ENCODE peak calls at places on chromosome 22, in four cellular contexts. I is H1, E is HCT116, U is K562. R is an unnamed sample.
A peak's percentile ranks its signal among the peaks of the same experiment; 100 is the strongest.

GRCh38 chr22:47193606-47194316 is 431.3 kb downstream of the TBC1D22A start:
- DNase-seq in I (no peak), E (no peak), U (no peak), R (no peak)

GRCh38 chr22:45552580-45553332 is 50.1 kb downstream of the FBLN1 start:
- DNase-seq in I (no peak), E (no peak), U (no peak), R (no peak)

GRCh38 chr22:32803020-32803758 is 1.7 kb downstream of the TIMP3 start:
- DNase-seq in I (no peak), E (no peak), U (no peak), R (no peak)

GRCh38 chr22:45602824-45603301 is 68.8 kb upstream of the ATXN10 start:
- DNase-seq in I (peak; percentile 73), E (peak; percentile 80), U (peak; percentile 88), R (peak; percentile 24)

GRCh38 chr22:17797721-17798559 is 23.7 kb upstream of the BID start:
- DNase-seq in I (no peak), E (no peak), U (no peak), R (no peak)

GRCh38 chr22:27670701-27671412 is 130.7 kb downstream of the MN1 start:
- DNase-seq in I (peak; percentile 78), E (peak; percentile 34), U (peak; percentile 79), R (peak; percentile 96)

GRCh38 chr22:38016182-38017078 is 32.1 kb upstream of the SOX10 start:
- DNase-seq in I (peak; percentile 65), E (no peak), U (no peak), R (no peak)

GRCh38 chr22:28582806-28583205 is 96.8 kb downstream of the TTC28 start:
- DNase-seq in I (no peak), E (no peak), U (no peak), R (no peak)

GRCh38 chr22:26474687-26475086 is 8.9 kb downstream of the HPS4 start:
- DNase-seq in I (no peak), E (no peak), U (no peak), R (no peak)

GRCh38 chr22:31625661-31626426 is 36.2 kb downstream of the PISD start:
- DNase-seq in I (peak; percentile 84), E (no peak), U (peak; percentile 61), R (no peak)

GRCh38 chr22:29080061-29080975 is 7.5 kb downstream of the KREMEN1 start:
- DNase-seq in I (no peak), E (no peak), U (no peak), R (no peak)

GRCh38 chr22:17258015-17258827 is 39.0 kb upstream of the ADA2 start:
- DNase-seq in I (peak; percentile 74), E (no peak), U (peak; percentile 39), R (no peak)

GRCh38 chr22:16804882-16805281 is 20.3 kb downstream of the XKR3 start:
- DNase-seq in I (no peak), E (no peak), U (peak; percentile 8), R (no peak)

GRCh38 chr22:19134874-19135273 is 3.8 kb downstream of the TSSK2 start:
- DNase-seq in I (no peak), E (no peak), U (no peak), R (no peak)

GRCh38 chr22:29106839-29107238 is 34.0 kb downstream of the KREMEN1 start:
- DNase-seq in I (no peak), E (no peak), U (no peak), R (no peak)

GRCh38 chr22:46281866-46282678 is 14.3 kb downstream of the TTC38 start:
- DNase-seq in I (no peak), E (no peak), U (no peak), R (no peak)

GRCh38 chr22:28570697-28571373 is 108.8 kb downstream of the TTC28 start:
- DNase-seq in I (no peak), E (no peak), U (no peak), R (no peak)

GRCh38 chr22:29031236-29031982 is 30.2 kb downstream of the C22orf31 start:
- DNase-seq in I (peak; percentile 60), E (peak; percentile 97), U (peak; percentile 52), R (peak; percentile 93)

GRCh38 chr22:27485842-27486241 is 315.7 kb downstream of the MN1 start:
- DNase-seq in I (no peak), E (no peak), U (no peak), R (no peak)

GRCh38 chr22:28180804-28181203 is 261.7 kb upstream of the PITPNB start:
- DNase-seq in I (no peak), E (no peak), U (no peak), R (no peak)

GRCh38 chr22:23305922-23306374 is 125.6 kb downstream of the BCR start:
- DNase-seq in I (no peak), E (no peak), U (no peak), R (no peak)

GRCh38 chr22:16915711-16916110 is 90.5 kb upstream of the XKR3 start:
- DNase-seq in I (no peak), E (no peak), U (no peak), R (no peak)

GRCh38 chr22:29030618-29031235 is 30.9 kb downstream of the C22orf31 start:
- DNase-seq in I (peak; percentile 74), E (peak; percentile 89), U (peak; percentile 69), R (peak; percentile 93)

GRCh38 chr22:45336971-45337431 is 27.3 kb downstream of the FAM118A start:
- DNase-seq in I (no peak), E (no peak), U (no peak), R (no peak)

GRCh38 chr22:35349704-35350538 is 31.0 kb upstream of the HMOX1 start:
- DNase-seq in I (no peak), E (no peak), U (no peak), R (no peak)

GRCh38 chr22:25187469-25187868 is 12.2 kb upstream of the CRYBB3 start:
- DNase-seq in I (no peak), E (no peak), U (no peak), R (no peak)

GRCh38 chr22:25183959-25184619 is 15.6 kb upstream of the CRYBB3 start:
- DNase-seq in I (no peak), E (no peak), U (no peak), R (peak; percentile 69)

GRCh38 chr22:25182131-25183110 is 17.2 kb upstream of the CRYBB3 start:
- DNase-seq in I (no peak), E (no peak), U (no peak), R (no peak)

DNA sequence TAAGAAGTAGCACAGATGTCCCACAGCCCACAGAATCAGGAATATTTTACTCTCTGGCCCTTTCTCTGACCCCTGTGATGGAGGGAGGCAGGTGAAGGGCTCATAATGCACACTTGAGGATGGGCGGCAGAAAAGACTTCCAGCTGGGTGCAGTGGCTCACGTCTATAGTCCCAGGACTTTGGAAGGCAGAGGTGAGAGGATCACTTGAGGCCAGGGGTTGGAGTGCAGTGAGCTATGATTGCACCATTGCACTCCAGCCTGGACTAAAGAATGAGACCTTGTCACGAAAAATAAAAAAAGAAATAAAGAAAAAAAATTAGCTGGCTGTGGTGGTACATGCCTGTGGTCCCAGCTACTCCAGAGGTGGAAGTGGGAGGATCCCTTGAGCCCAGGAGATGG is 13.5 kb upstream of the CRYBB3 start:
- DNase-seq in I (no peak), E (no peak), U (no peak), R (no peak)
- TF ChIP-seq FOSL1 in I (no peak), E (no peak), U (no peak), R (no peak)

DNA sequence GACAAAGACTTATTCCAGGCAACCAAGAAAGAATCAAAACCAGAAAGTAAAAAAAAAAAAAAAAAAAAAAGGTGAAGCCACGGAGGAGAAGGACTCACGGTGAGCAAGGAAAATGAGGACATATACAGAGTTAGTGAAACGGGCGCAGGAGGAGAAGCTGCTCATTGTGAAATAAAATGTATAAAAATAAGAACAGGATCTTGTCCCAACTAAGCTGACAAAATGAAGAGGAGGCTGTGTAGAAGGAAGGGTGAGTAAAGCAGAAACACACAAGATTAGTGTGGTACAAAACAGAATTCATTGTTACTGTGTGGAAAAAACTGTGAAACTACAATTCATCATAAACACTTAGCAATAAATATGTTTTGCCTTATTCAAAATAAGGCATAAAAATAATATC is 7.6 kb downstream of the IL17REL start:
- DNase-seq in I (no peak), E (no peak), U (no peak), R (no peak)
- TF ChIP-seq FOSL1 in I (no peak), E (no peak), U (no peak), R (no peak)

GRCh38 chr22:36873614-36874308 is 13.0 kb downstream of the NCF4 start:
- DNase-seq in I (no peak), E (peak; percentile 37), U (peak; percentile 18), R (peak; percentile 62)
- TF ChIP-seq FOSL1 in I (no peak), E (no peak), U (no peak), R (no peak)

DNA sequence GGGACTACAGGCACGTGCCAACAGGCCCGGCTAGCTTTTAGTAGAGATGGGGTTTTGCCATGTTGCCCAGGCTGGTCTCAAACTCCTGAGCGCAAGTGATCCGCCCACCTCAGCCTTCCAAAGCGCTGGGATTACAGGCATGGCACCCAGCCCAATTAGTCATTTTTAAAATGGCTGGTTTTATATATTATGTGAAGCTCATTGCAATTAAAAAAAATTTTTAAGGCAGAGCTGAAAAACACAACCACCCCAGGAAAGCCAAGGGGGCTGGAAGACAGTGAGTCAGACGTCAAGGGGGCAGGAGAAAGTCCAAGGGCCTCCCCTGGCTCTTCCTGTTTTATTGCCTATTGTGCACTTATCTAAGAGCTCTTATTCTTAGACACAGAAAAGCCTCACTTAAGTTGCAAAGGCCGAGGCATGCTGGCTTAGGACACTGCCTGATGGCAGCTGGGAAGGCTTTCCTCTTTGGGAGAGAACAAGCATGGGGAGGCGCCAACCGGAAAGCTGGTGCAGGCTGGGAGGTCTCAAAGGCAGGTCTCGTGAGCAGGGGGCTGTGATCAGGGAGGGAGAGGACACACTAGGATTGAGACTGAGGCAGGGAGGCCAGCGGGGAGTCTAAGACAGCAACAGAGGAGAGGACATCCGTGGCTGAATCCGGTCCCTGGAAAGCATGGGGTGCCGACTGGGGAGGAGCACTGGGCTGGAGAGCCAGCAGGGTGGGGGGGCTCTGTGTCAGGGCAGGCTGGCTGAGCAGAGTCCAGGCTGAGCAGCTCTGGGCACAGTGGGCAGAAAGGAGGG is 11.1 kb upstream of the OSM start:
- DNase-seq in I (no peak), E (no peak), U (no peak), R (no peak)
- TF ChIP-seq FOSL1 in I (no peak), E (no peak), U (no peak), R (no peak)

GRCh38 chr22:39021552-39022250 is 774 bp downstream of the APOBEC3D start:
- DNase-seq in I (no peak), E (no peak), U (no peak), R (no peak)
- TF ChIP-seq FOSL1 in I (no peak), E (no peak), U (no peak), R (no peak)

GRCh38 chr22:48310740-48311139 is 1516.9 kb downstream of the BRD1 start:
- DNase-seq in I (no peak), E (no peak), U (no peak), R (no peak)
- TF ChIP-seq FOSL1 in I (no peak), E (no peak), U (no peak), R (no peak)

R was measured in HepG2.